ENCODE peak calls at places on chromosomes 4 and X, in ten cellular contexts. Y is activated B cell treated with CpG ODN at 0.5 μM for 24 hours; D is coronary artery; O is CD8-positive, alpha-beta T cell; J is NCI-H2029; P is T follicular helper cell; U is stimulated activated CD4-positive, alpha-beta T cell treated with anti-CD3 and anti-CD28 coated beads, Interleukin-1b, Interleukin-23, amount 100 ng/mL, for 24 hours; N is aorta; T is putamen; S is HFF-Myc. K is an unnamed sample.

GRCh38 chrX:72714471-72714916 is 388 bp upstream of the PHKA1 start:
- DNase-seq in J (peak), D (peak), N (peak), Y (no peak), S (no peak), O (no peak), U (no peak), T (peak), P (no peak), K (peak)

GRCh38 chr4:33171873-33172550 is 2451.8 kb downstream of the PCDH7 start:
- DNase-seq in T (peak), P (no peak), J (no peak), D (no peak), U (no peak), S (no peak), Y (no peak), O (no peak), N (no peak), K (no peak)

GRCh38 chr4:123816462-123816861 is 419.9 kb downstream of the SPRY1 start:
- DNase-seq in D (no peak), U (no peak), P (no peak), J (no peak), S (peak), Y (no peak), O (no peak), N (no peak), T (no peak), K (no peak)

GRCh38 chrX:153297376-153297775 is 24.2 kb downstream of the PNMA6F start:
- DNase-seq in P (no peak), J (no peak), Y (no peak), N (no peak), U (no peak), O (no peak), T (no peak), S (no peak), D (no peak), K (no peak)

GRCh38 chr4:94126669-94127068 is 81.0 kb upstream of the SMARCAD1 start:
- DNase-seq in T (no peak), P (no peak), D (no peak), J (no peak), O (no peak), Y (no peak), N (no peak), S (no peak), U (no peak), K (no peak)

GRCh38 chr4:39464886-39465501 is 6.1 kb downstream of the LIAS start:
- DNase-seq in Y (no peak), P (no peak), U (no peak), D (no peak), O (no peak), T (no peak), J (no peak), N (no peak), S (peak), K (peak)

GRCh38 chr4:85756938-85757337 is 282.0 kb downstream of the ARHGAP24 start:
- DNase-seq in D (no peak), Y (no peak), S (no peak), T (no peak), O (no peak), P (no peak), J (no peak), N (no peak), U (no peak), K (no peak)

GRCh38 chr4:154491731-154492249 is at the start of gene DCHS2:
- DNase-seq in S (no peak), D (no peak), J (no peak), O (no peak), T (no peak), U (no peak), P (no peak), Y (no peak), N (peak), K (no peak)

GRCh38 chrX:19245711-19246269 is 97.9 kb upstream of the PDHA1 start:
- DNase-seq in S (no peak), O (no peak), P (no peak), D (no peak), T (no peak), Y (no peak), N (no peak), U (no peak), J (no peak), K (no peak)

GRCh38 chr4:54661686-54662085 is 3.9 kb downstream of the KIT start:
- DNase-seq in O (no peak), D (no peak), J (no peak), N (no peak), T (no peak), Y (no peak), P (no peak), U (no peak), S (peak), K (peak)

GRCh38 chr4:2303121-2303685 is 41.3 kb upstream of the MXD4 start:
- DNase-seq in D (no peak), Y (no peak), P (no peak), J (no peak), N (no peak), T (no peak), O (no peak), S (no peak), U (no peak), K (no peak)

GRCh38 chr4:94566420-94566819 is 114.7 kb downstream of the PDLIM5 start:
- DNase-seq in S (no peak), J (no peak), U (no peak), Y (no peak), D (no peak), P (no peak), T (no peak), N (no peak), O (no peak), K (no peak)

GRCh38 chrX:12948495-12948894 is 26.4 kb upstream of the TMSB4X start:
- DNase-seq in T (no peak), N (no peak), P (no peak), U (no peak), Y (no peak), J (no peak), D (no peak), O (no peak), S (no peak), K (no peak)

GRCh38 chr4:8585721-8586161 is 5.5 kb downstream of the GPR78 start:
- DNase-seq in T (no peak), N (no peak), Y (no peak), D (no peak), O (no peak), J (no peak), P (no peak), S (no peak), U (no peak), K (no peak)

GRCh38 chr4:80153800-80154546 is 43.3 kb upstream of the PRDM8 start:
- DNase-seq in S (no peak), D (no peak), O (no peak), T (no peak), Y (no peak), U (no peak), J (no peak), P (no peak), N (no peak), K (peak)

GRCh38 chrX:9562851-9563250 is 98.0 kb downstream of the TBL1X start:
- DNase-seq in D (no peak), U (no peak), S (peak), P (no peak), J (no peak), O (no peak), Y (no peak), T (no peak), N (peak), K (peak)

GRCh38 chrX:117397846-117398245 is 718.8 kb downstream of the KLHL13 start:
- DNase-seq in T (no peak), P (no peak), J (no peak), U (no peak), N (no peak), S (no peak), O (no peak), Y (no peak), D (no peak), K (no peak)

GRCh38 chr4:40228497-40229365 is 31.9 kb downstream of the RHOH start:
- DNase-seq in D (no peak), O (no peak), P (no peak), Y (no peak), N (no peak), T (no peak), S (no peak), J (no peak), U (no peak), K (no peak)

GRCh38 chrX:39773923-39774803 is 323.6 kb downstream of the BCOR start:
- DNase-seq in D (no peak), Y (no peak), P (no peak), J (no peak), U (no peak), N (no peak), O (no peak), T (no peak), S (no peak), K (peak)

GRCh38 chr4:86338989-86339388 is 20.9 kb downstream of the MAPK10 start:
- DNase-seq in J (no peak), D (no peak), O (no peak), T (no peak), S (peak), N (no peak), Y (no peak), U (no peak), P (no peak), K (peak)

GRCh38 chr4:155610143-155610542 is 56.5 kb upstream of the GUCY1A1 start:
- DNase-seq in O (no peak), S (no peak), U (no peak), J (no peak), N (no peak), D (no peak), T (no peak), P (no peak), Y (no peak), K (no peak)

GRCh38 chr4:112145820-112146813 is 863 bp downstream of the FAM241A start:
- DNase-seq in D (peak), J (no peak), U (peak), N (peak), Y (peak), S (no peak), T (peak), O (peak), P (peak), K (peak)

GRCh38 chr4:7000421-7001176 is 42.6 kb upstream of the TADA2B start:
- DNase-seq in S (no peak), U (no peak), J (no peak), Y (no peak), N (no peak), P (no peak), T (no peak), D (no peak), O (no peak), K (no peak)

GRCh38 chr4:153535735-153536494 is 69.8 kb downstream of the TMEM131L start:
- DNase-seq in J (no peak), O (no peak), P (peak), U (no peak), D (no peak), S (peak), T (peak), N (no peak), Y (no peak), K (no peak)

GRCh38 chr4:1310031-1310795 is 20.5 kb downstream of the MAEA start:
- DNase-seq in D (no peak), P (no peak), O (no peak), Y (no peak), T (no peak), J (no peak), S (no peak), U (no peak), N (no peak), K (no peak)

GRCh38 chrX:131747173-131747572 is 203.3 kb downstream of the OR13H1 start:
- DNase-seq in U (no peak), Y (no peak), N (peak), D (peak), P (peak), O (no peak), T (no peak), J (no peak), S (no peak), K (peak)

GRCh38 chr4:76744253-76744921 is 153.6 kb downstream of the SOWAHB start:
- DNase-seq in P (no peak), O (no peak), N (no peak), J (no peak), D (no peak), S (no peak), T (no peak), U (no peak), Y (no peak), K (peak)

GRCh38 chrX:20091499-20091898 is 25.2 kb downstream of the MAP7D2 start:
- DNase-seq in O (no peak), N (no peak), U (no peak), S (no peak), P (no peak), T (no peak), J (no peak), Y (no peak), D (no peak), K (no peak)

GRCh38 chr4:142336251-142336934 is 509.7 kb downstream of the INPP4B start:
- DNase-seq in S (no peak), U (no peak), N (no peak), P (no peak), D (no peak), T (no peak), Y (no peak), J (no peak), O (no peak), K (no peak)

GRCh38 chr4:2250764-2251072 is 8.8 kb upstream of the HAUS3 start:
- DNase-seq in S (no peak), T (no peak), J (no peak), P (no peak), Y (no peak), N (no peak), D (no peak), O (no peak), U (no peak), K (no peak)

GRCh38 chr4:90950385-90950841 is 823.2 kb downstream of the CCSER1 start:
- DNase-seq in Y (no peak), N (no peak), P (no peak), J (no peak), D (no peak), O (no peak), T (no peak), S (no peak), U (no peak), K (no peak)

GRCh38 chr4:162732871-162733270 is 433.8 kb downstream of the NAF1 start:
- DNase-seq in Y (no peak), P (no peak), T (no peak), J (no peak), S (no peak), N (no peak), U (no peak), O (no peak), D (no peak), K (no peak)

GRCh38 chrX:110846071-110846470 is 50.5 kb upstream of the CHRDL1 start:
- DNase-seq in U (no peak), Y (no peak), T (no peak), S (no peak), J (no peak), N (no peak), O (no peak), D (no peak), P (no peak), K (peak)

GRCh38 chrX:13396887-13397286 is 77.0 kb upstream of the ATXN3L start:
- DNase-seq in N (no peak), D (no peak), S (no peak), P (no peak), T (no peak), Y (no peak), U (no peak), O (no peak), J (no peak), K (peak)

GRCh38 chrX:103864886-103865534 is 33.0 kb upstream of the RAB9B start:
- DNase-seq in O (no peak), S (no peak), U (no peak), J (no peak), D (no peak), T (no peak), Y (no peak), N (no peak), P (no peak), K (peak)

GRCh38 chrX:45710081-45710801 is 509.6 kb upstream of the DIPK2B start:
- DNase-seq in N (no peak), P (no peak), Y (no peak), D (no peak), J (no peak), U (peak), S (peak), T (no peak), O (no peak), K (peak)

GRCh38 chr4:72442715-72443114 is 126.3 kb downstream of the ADAMTS3 start:
- DNase-seq in J (no peak), U (no peak), Y (no peak), T (no peak), S (no peak), D (no peak), P (no peak), N (no peak), O (no peak), K (peak)